ENCODE peak calls at places on chromosome 1, in ten cellular contexts. K is KBM-7; P is skeletal muscle cell; Y is cerebellum; H is activated naive CD4-positive, alpha-beta T cell treated with Interleukin-2 at 50 U/mL for 16 hours; Z is amniotic stem cell; S is substantia nigra; R is AG08396; B is astrocyte of the spinal cord; L is RPMI7951. Q is an unnamed sample.

GRCh38 chr1:168430348-168430747 is 113.4 kb downstream of the XCL2 start:
- DNase-seq in B (no peak), Z (no peak), K (no peak), S (no peak), H (no peak), P (no peak), Y (peak), L (no peak), R (no peak), Q (peak)

GRCh38 chr1:95145493-95145892 is 28.3 kb downstream of the TLCD4 start:
- DNase-seq in S (no peak), Y (no peak), K (no peak), B (no peak), R (no peak), P (no peak), H (no peak), L (no peak), Z (no peak), Q (no peak)

GRCh38 chr1:63691672-63692425 is 82.0 kb upstream of the ROR1 start:
- DNase-seq in R (peak), P (peak), Y (peak), B (peak), Z (peak), K (peak), L (peak), H (no peak), S (no peak), Q (peak)

GRCh38 chr1:198948895-198949659 is 310.2 kb downstream of the PTPRC start:
- DNase-seq in Z (no peak), R (no peak), S (no peak), Y (no peak), K (no peak), L (no peak), P (no peak), B (no peak), H (no peak), Q (no peak)

GRCh38 chr1:152462636-152463035 is 48.0 kb upstream of the LCE5A start:
- DNase-seq in S (no peak), H (no peak), Z (no peak), K (no peak), P (no peak), R (no peak), B (no peak), Y (no peak), L (no peak), Q (no peak)

GRCh38 chr1:1003618-1004419 is 3.9 kb upstream of the HES4 start:
- DNase-seq in B (no peak), S (no peak), Z (no peak), Y (no peak), P (no peak), K (no peak), L (no peak), R (no peak), H (no peak), Q (no peak)

GRCh38 chr1:3463013-3463385 is 8.5 kb downstream of the ARHGEF16 start:
- DNase-seq in Y (no peak), L (no peak), K (no peak), Z (no peak), S (no peak), P (no peak), R (no peak), H (no peak), B (no peak), Q (no peak)

GRCh38 chr1:151997284-151997570 is 3.6 kb upstream of the S100A10 start:
- DNase-seq in B (no peak), S (no peak), H (no peak), Y (no peak), R (no peak), P (no peak), Z (no peak), L (no peak), K (no peak), Q (no peak)

GRCh38 chr1:155127672-155128468 is at the start of gene EFNA1:
- DNase-seq in Y (peak), R (peak), H (peak), K (peak), B (no peak), L (peak), P (no peak), Z (no peak), S (peak), Q (peak)

GRCh38 chr1:226217273-226217672 is 6.2 kb upstream of the MIXL1 start:
- DNase-seq in Z (no peak), R (no peak), Y (no peak), P (peak), K (no peak), B (no peak), S (no peak), H (no peak), L (no peak), Q (no peak)

GRCh38 chr1:154609398-154610380 is 1.7 kb upstream of the ADAR start:
- DNase-seq in Z (no peak), L (peak), S (no peak), K (no peak), R (no peak), B (no peak), P (no peak), Y (no peak), H (peak), Q (no peak)

GRCh38 chr1:185376840-185377635 is 60.0 kb upstream of the IVNS1ABP start:
- DNase-seq in R (no peak), B (peak), K (no peak), H (no peak), Y (no peak), S (no peak), L (peak), P (no peak), Z (no peak), Q (no peak)

GRCh38 chr1:63980706-63981407 is 207.0 kb downstream of the ROR1 start:
- DNase-seq in S (no peak), H (no peak), K (no peak), P (no peak), L (no peak), Y (no peak), Z (no peak), B (no peak), R (no peak), Q (no peak)

GRCh38 chr1:7581754-7582264 is 189.3 kb upstream of the VAMP3 start:
- DNase-seq in L (no peak), Z (no peak), H (no peak), Y (peak), B (no peak), K (no peak), P (peak), R (no peak), S (no peak), Q (no peak)

GRCh38 chr1:53145942-53146708 is 3.7 kb upstream of the SLC1A7 start:
- DNase-seq in R (peak), L (peak), P (peak), H (no peak), K (no peak), S (no peak), Z (peak), B (peak), Y (no peak), Q (peak)

GRCh38 chr1:219120625-219121544 is 52.8 kb upstream of the LYPLAL1 start:
- DNase-seq in Z (peak), P (peak), H (no peak), B (peak), K (no peak), R (peak), S (no peak), Y (no peak), L (peak), Q (no peak)

GRCh38 chr1:98256700-98257099 is 335.9 kb upstream of the DPYD start:
- DNase-seq in H (peak), S (no peak), L (no peak), R (no peak), P (no peak), B (no peak), Z (no peak), K (no peak), Y (no peak), Q (no peak)

GRCh38 chr1:79100385-79100784 is 93.9 kb upstream of the ADGRL4 start:
- DNase-seq in K (no peak), Y (no peak), Z (no peak), R (peak), S (no peak), P (peak), B (peak), L (peak), H (no peak), Q (no peak)

GRCh38 chr1:116841569-116842364 is 67.9 kb upstream of the PTGFRN start:
- DNase-seq in B (no peak), Y (no peak), R (no peak), P (no peak), H (no peak), K (no peak), L (no peak), Z (no peak), S (no peak), Q (no peak)

GRCh38 chr1:71561729-71562128 is 480.9 kb upstream of the ZRANB2 start:
- DNase-seq in Y (no peak), H (no peak), K (no peak), R (peak), Z (peak), S (no peak), L (no peak), P (peak), B (peak), Q (no peak)

GRCh38 chr1:36440044-36440443 is 10.2 kb downstream of the OSCP1 start:
- DNase-seq in Y (no peak), Z (no peak), P (no peak), B (no peak), S (no peak), L (no peak), H (no peak), R (no peak), K (no peak), Q (peak)

GRCh38 chr1:1212780-1213152 is 1.2 kb downstream of the TNFRSF4 start:
- DNase-seq in H (peak), Z (no peak), R (no peak), K (peak), P (no peak), B (no peak), S (no peak), L (peak), Y (no peak), Q (no peak)

GRCh38 chr1:47703161-47703825 is 265.4 kb downstream of the FOXD2 start:
- DNase-seq in B (no peak), R (peak), S (no peak), L (no peak), H (no peak), Y (no peak), P (no peak), K (no peak), Z (no peak), Q (peak)

GRCh38 chr1:93353286-93353685 is 7.6 kb downstream of the DR1 start:
- DNase-seq in P (no peak), K (no peak), H (no peak), Y (no peak), B (peak), S (no peak), L (no peak), Z (no peak), R (no peak), Q (no peak)

GRCh38 chr1:225848044-225848955 is 33.9 kb downstream of the TMEM63A start:
- DNase-seq in B (no peak), K (no peak), P (no peak), S (peak), R (no peak), H (no peak), Y (no peak), L (no peak), Z (no peak), Q (no peak)

GRCh38 chr1:31760422-31760900 is 3.7 kb downstream of the ADGRB2 start:
- DNase-seq in R (peak), H (peak), Y (no peak), L (peak), Z (no peak), B (no peak), K (no peak), P (no peak), S (no peak), Q (no peak)

GRCh38 chr1:60066001-60066400 is 7.6 kb downstream of the C1orf87 start:
- DNase-seq in K (no peak), B (no peak), R (no peak), S (no peak), Z (peak), H (no peak), L (no peak), Y (no peak), P (peak), Q (no peak)

GRCh38 chr1:112509005-112509659 is 367 bp downstream of the WNT2B start:
- DNase-seq in Z (no peak), B (no peak), S (no peak), Y (no peak), R (no peak), P (no peak), K (no peak), H (peak), L (no peak), Q (no peak)

GRCh38 chr1:233662503-233663105 is 48.7 kb downstream of the KCNK1 start:
- DNase-seq in S (no peak), K (no peak), P (no peak), R (no peak), L (no peak), Y (no peak), Z (no peak), H (no peak), B (peak), Q (no peak)

GRCh38 chr1:109785446-109786106 is 21.9 kb upstream of the EPS8L3 start:
- DNase-seq in Y (no peak), L (no peak), R (no peak), S (no peak), K (no peak), H (no peak), Z (no peak), P (no peak), B (no peak), Q (no peak)

GRCh38 chr1:159951016-159951415 is 3.0 kb downstream of the SLAMF9 start:
- DNase-seq in R (no peak), S (no peak), B (no peak), H (no peak), K (no peak), L (no peak), Z (no peak), P (no peak), Y (no peak), Q (no peak)

GRCh38 chr1:55930931-55931271 is 648.5 kb downstream of the PLPP3 start:
- DNase-seq in Y (no peak), P (no peak), B (no peak), R (no peak), S (no peak), L (no peak), H (no peak), Z (no peak), K (no peak), Q (no peak)

GRCh38 chr1:54975709-54976108 is 4.7 kb upstream of the TMEM61 start:
- DNase-seq in H (no peak), R (no peak), P (no peak), B (no peak), L (no peak), S (no peak), K (no peak), Y (no peak), Z (no peak), Q (no peak)

GRCh38 chr1:208944981-208945451 is 638.5 kb upstream of the CAMK1G start:
- DNase-seq in Z (no peak), B (no peak), Y (no peak), K (no peak), L (no peak), P (no peak), R (no peak), S (no peak), H (no peak), Q (no peak)

GRCh38 chr1:158285756-158286241 is 3.9 kb upstream of the CD1C start:
- DNase-seq in Y (no peak), P (no peak), K (peak), S (peak), B (no peak), Z (no peak), R (no peak), L (peak), H (peak), Q (no peak)